ENCODE peak calls at places on chromosomes 3 and 15, in ten cellular contexts. A is colonic mucosa; X is effector memory CD8-positive, alpha-beta T cell; Z is AG09309; N is activated naive CD8-positive, alpha-beta T cell treated with anti-CD3 and anti-CD28 coated beads, Interleukin-2, amount 50 U/mL, for 24 hours; D is MCF 10A; S is NCI-H1092 treated with DMSO at 0.1 percent for 48 hours; H is memory B cell; T is H7; Y is T-helper 9 cell. K is an unnamed sample.
A peak's percentile ranks its signal among the peaks of the same experiment; 100 is the strongest.

GRCh38 chr3:114697441-114697840 is 403.6 kb downstream of the TIGIT start:
- DNase-seq in A (no peak), X (no peak), Z (no peak), N (no peak), D (peak; percentile 35), S (no peak), H (no peak), T (no peak), Y (no peak), K (no peak)

GRCh38 chr15:75203017-75203907 is 1.6 kb downstream of the C15orf39 start:
- DNase-seq in A (peak; percentile 42), X (no peak), Z (no peak), N (no peak), D (peak; percentile 35), S (no peak), H (no peak), T (no peak), Y (no peak), K (no peak)

GRCh38 chr15:70112018-70112395 is 14.3 kb upstream of the TLE3 start:
- DNase-seq in A (no peak), X (no peak), Z (no peak), N (no peak), D (no peak), S (peak; percentile 29), H (no peak), T (no peak), Y (no peak), K (no peak)

GRCh38 chr3:117404756-117405155 is 695.2 kb downstream of the TUSC7 start:
- DNase-seq in A (no peak), X (no peak), Z (no peak), N (no peak), D (no peak), S (peak; percentile 90), H (no peak), T (no peak), Y (no peak), K (no peak)

GRCh38 chr15:97686324-97686723 is 274.2 kb upstream of the ARRDC4 start:
- DNase-seq in A (no peak), X (no peak), Z (no peak), N (no peak), D (no peak), S (no peak), H (no peak), T (no peak), Y (no peak), K (no peak)

GRCh38 chr3:39479701-39480414 is 12.4 kb downstream of the MOBP start:
- DNase-seq in A (no peak), X (no peak), Z (no peak), N (no peak), D (no peak), S (no peak), H (no peak), T (no peak), Y (no peak), K (no peak)

GRCh38 chr3:183536238-183536880 is 19.1 kb downstream of the KLHL6 start:
- DNase-seq in A (no peak), X (no peak), Z (no peak), N (no peak), D (no peak), S (no peak), H (peak; percentile 37), T (no peak), Y (no peak), K (no peak)

GRCh38 chr3:175129126-175129525 is 270.0 kb downstream of the NAALADL2 start:
- DNase-seq in A (no peak), X (no peak), Z (no peak), N (no peak), D (no peak), S (no peak), H (no peak), T (no peak), Y (no peak), K (no peak)

GRCh38 chr3:147195896-147196295 is 210.4 kb downstream of the ZIC4 start:
- DNase-seq in A (no peak), X (no peak), Z (peak; percentile 11), N (no peak), D (no peak), S (no peak), H (no peak), T (no peak), Y (no peak), K (no peak)

GRCh38 chr3:150599611-150600297 is 3.4 kb upstream of the SELENOT start:
- DNase-seq in A (no peak), X (no peak), Z (no peak), N (no peak), D (peak; percentile 20), S (no peak), H (peak; percentile 47), T (no peak), Y (no peak), K (no peak)

GRCh38 chr3:52357151-52358080 is 41.3 kb downstream of the DNAH1 start:
- DNase-seq in A (no peak), X (no peak), Z (no peak), N (no peak), D (no peak), S (no peak), H (no peak), T (no peak), Y (no peak), K (no peak)

GRCh38 chr3:10248984-10249748 is 907 bp downstream of the TATDN2 start:
- DNase-seq in A (peak; percentile 59), X (peak; percentile 21), Z (no peak), N (peak; percentile 83), D (peak; percentile 48), S (no peak), H (no peak), T (peak; percentile 72), Y (peak; percentile 42), K (no peak)